ENCODE peak calls at places on chromosomes 5 and 9, in ten cellular contexts. H is adrenal gland, L is heart left ventricle, O is spleen, A is vagina, C is breast epithelium, D is HCT116, K is body of pancreas, F is ovary, Y is lower leg skin. M is an unnamed sample.

GRCh38 chr5:149200355-149200754 is 59.1 kb downstream of the ABLIM3 start:
- DNase-seq in H (no peak), L (no peak), O (no peak), A (no peak), C (no peak), D (no peak), K (no peak), F (no peak), Y (no peak), M (no peak)

GRCh38 chr5:107289030-107289714 is 381.6 kb downstream of the EFNA5 start:
- DNase-seq in H (no peak), L (no peak), O (no peak), A (no peak), C (peak; percentile 38), D (no peak), K (no peak), F (no peak), Y (no peak), M (no peak)

GRCh38 chr9:36987409-36987808 is 46.7 kb downstream of the PAX5 start:
- DNase-seq in H (no peak), L (no peak), O (no peak), A (no peak), C (no peak), D (no peak), K (no peak), F (no peak), Y (no peak), M (no peak)

GRCh38 chr9:104286792-104287191 is 192.7 kb downstream of the SMC2 start:
- DNase-seq in H (no peak), L (no peak), O (no peak), A (no peak), C (no peak), D (no peak), K (no peak), F (no peak), Y (no peak), M (no peak)

GRCh38 chr5:103918668-103919367 is 356.2 kb upstream of the NUDT12 start:
- DNase-seq in H (no peak), L (no peak), O (no peak), A (no peak), C (no peak), D (no peak), K (no peak), F (no peak), Y (no peak), M (no peak)

GRCh38 chr9:135228345-135228982 is 141.0 kb downstream of the OLFM1 start:
- DNase-seq in H (no peak), L (peak; percentile 31), O (no peak), A (no peak), C (no peak), D (no peak), K (peak; percentile 61), F (peak; percentile 4), Y (no peak), M (no peak)

GRCh38 chr5:107985144-107985543 is 314.4 kb upstream of the EFNA5 start:
- DNase-seq in H (peak; percentile 73), L (no peak), O (no peak), A (no peak), C (no peak), D (peak; percentile 3), K (peak; percentile 61), F (no peak), Y (no peak), M (peak; percentile 39)

GRCh38 chr9:20391208-20391607 is 231.1 kb downstream of the MLLT3 start:
- DNase-seq in H (no peak), L (no peak), O (no peak), A (no peak), C (no peak), D (no peak), K (no peak), F (no peak), Y (no peak), M (no peak)

GRCh38 chr9:104074876-104075275 is 19.2 kb upstream of the SMC2 start:
- DNase-seq in H (no peak), L (no peak), O (no peak), A (no peak), C (no peak), D (no peak), K (no peak), F (no peak), Y (no peak), M (no peak)

GRCh38 chr5:134427540-134428041 is 15.9 kb upstream of the CDKN2AIPNL start:
- DNase-seq in H (no peak), L (no peak), O (peak; percentile 8), A (no peak), C (no peak), D (no peak), K (no peak), F (no peak), Y (no peak), M (no peak)

GRCh38 chr9:97529363-97530076 is 28.1 kb downstream of the TMOD1 start:
- DNase-seq in H (no peak), L (no peak), O (no peak), A (no peak), C (no peak), D (no peak), K (no peak), F (no peak), Y (no peak), M (peak; percentile 78)

GRCh38 chr9:75455444-75455921 is 367.2 kb downstream of the OSTF1 start:
- DNase-seq in H (peak; percentile 28), L (no peak), O (no peak), A (no peak), C (no peak), D (no peak), K (peak; percentile 45), F (no peak), Y (peak; percentile 70), M (peak; percentile 25)

GRCh38 chr9:33466565-33467495 is 6.9 kb downstream of the NOL6 start:
- DNase-seq in H (peak; percentile 43), L (peak; percentile 84), O (peak; percentile 92), A (peak; percentile 82), C (no peak), D (no peak), K (peak; percentile 67), F (peak; percentile 74), Y (no peak), M (no peak)

GRCh38 chr5:34586117-34586885 is 69.8 kb upstream of the RAI14 start:
- DNase-seq in H (no peak), L (no peak), O (no peak), A (no peak), C (no peak), D (no peak), K (no peak), F (no peak), Y (no peak), M (no peak)

GRCh38 chr5:108420755-108421154 is 38.9 kb upstream of the FBXL17 start:
- DNase-seq in H (no peak), L (no peak), O (no peak), A (no peak), C (no peak), D (no peak), K (no peak), F (no peak), Y (no peak), M (no peak)

GRCh38 chr5:125267636-125268248 is 521.3 kb upstream of the ZNF608 start:
- DNase-seq in H (no peak), L (no peak), O (no peak), A (no peak), C (no peak), D (no peak), K (no peak), F (no peak), Y (no peak), M (no peak)
- TF ChIP-seq CTCF in H (no peak), L (no peak), O (no peak), A (no peak), C (no peak), D (no peak), K (no peak), F (no peak), Y (no peak), M (no peak)

GRCh38 chr5:36301858-36302603 is at the start of gene RANBP3L:
- DNase-seq in H (peak; percentile 35), L (no peak), O (no peak), A (no peak), C (no peak), D (no peak), K (peak; percentile 59), F (no peak), Y (no peak), M (no peak)
- H3K4me3 ChIP-seq in H (peak within 1 kb of the TSS; percentile 16), L (peak within 1 kb of the TSS; percentile 41), O (no peak within 1 kb of the TSS), A (peak within 1 kb of the TSS; percentile 30), C (peak within 1 kb of the TSS; percentile 54), D (no peak within 1 kb of the TSS), K (no peak within 1 kb of the TSS), F (peak within 1 kb of the TSS; percentile 28), Y (no peak within 1 kb of the TSS), M (peak within 1 kb of the TSS; percentile 26)

GRCh38 chr5:178130576-178131445 is at the start of gene RMND5B:
- DNase-seq in H (peak; percentile 82), L (peak; percentile 94), O (peak; percentile 96), A (no peak), C (peak; percentile 71), D (peak; percentile 37), K (peak; percentile 84), F (peak; percentile 85), Y (peak; percentile 63), M (peak; percentile 75)
- TF ChIP-seq POLR2A in H (peak; percentile 78), L (peak; percentile 84), O (no peak), A (no peak), C (no peak), D (peak; percentile 64), K (peak; percentile 74), F (peak; percentile 69), Y (no peak), M (peak; percentile 84)

GRCh38 chr5:142326480-142326938 is 1.7 kb upstream of the SPRY4 start:
- DNase-seq in H (no peak), L (no peak), O (no peak), A (no peak), C (no peak), D (no peak), K (no peak), F (no peak), Y (no peak), M (no peak)

GRCh38 chr5:142325677-142326479 is 1.1 kb upstream of the SPRY4 start:
- DNase-seq in H (peak; percentile 72), L (peak; percentile 79), O (no peak), A (no peak), C (peak; percentile 30), D (peak; percentile 63), K (peak; percentile 53), F (peak; percentile 30), Y (no peak), M (no peak)

GRCh38 chr5:142323480-142324376 is 1.1 kb downstream of the SPRY4 start:
- DNase-seq in H (peak; percentile 70), L (peak; percentile 64), O (no peak), A (no peak), C (no peak), D (no peak), K (peak; percentile 17), F (peak; percentile 23), Y (no peak), M (no peak)

GRCh38 chr5:142324377-142324870 is 397 bp downstream of the SPRY4 start:
- DNase-seq in H (peak; percentile 47), L (peak; percentile 69), O (no peak), A (no peak), C (peak; percentile 35), D (no peak), K (peak; percentile 20), F (peak; percentile 30), Y (no peak), M (no peak)

GRCh38 chr5:142324871-142325676 is at the start of gene SPRY4:
- DNase-seq in H (peak; percentile 94), L (peak; percentile 96), O (peak; percentile 93), A (peak; percentile 95), C (peak; percentile 92), D (peak; percentile 95), K (peak; percentile 90), F (peak; percentile 87), Y (peak; percentile 90), M (peak; percentile 71)
- TF ChIP-seq CTCF in H (no peak), L (peak; percentile 5), O (no peak), A (peak; percentile 10), C (no peak), D (peak; percentile 5), K (no peak), F (no peak), Y (no peak), M (no peak)

M was measured in gastrocnemius medialis.